ENCODE peak calls at places on chromosome 21, in nine cellular contexts. D is cardiac muscle cell, G is foreskin fibroblast, R is SK-N-MC, U is upper lobe of right lung, M is small intestine, W is fibroblast of pulmonary artery, Q is kidney epithelial cell, H is endothelial cell of umbilical vein. N is an unnamed sample.

GRCh38 chr21:45382698-45383000 is 22.3 kb upstream of the COL18A1 start:
- DNase-seq in Q (no peak), W (no peak), U (no peak), H (no peak), R (no peak), D (no peak), G (no peak), M (no peak), N (no peak)

GRCh38 chr21:34825101-34825500 is 156.3 kb downstream of the CLIC6 start:
- DNase-seq in G (no peak), U (no peak), Q (no peak), W (no peak), R (no peak), H (no peak), M (no peak), D (no peak), N (no peak)

GRCh38 chr21:40177979-40178378 is 310.7 kb downstream of the PCP4 start:
- DNase-seq in M (no peak), H (no peak), R (no peak), G (no peak), Q (no peak), D (no peak), U (no peak), W (no peak), N (no peak)

GRCh38 chr21:31514598-31514997 is 144.9 kb upstream of the SOD1 start:
- DNase-seq in H (no peak), Q (no peak), W (no peak), G (no peak), M (peak; percentile 5), U (no peak), D (peak; percentile 14), R (no peak), N (no peak)

GRCh38 chr21:37367758-37368535 is 1.4 kb downstream of the DYRK1A start:
- DNase-seq in R (no peak), M (peak; percentile 22), G (peak; percentile 66), D (peak; percentile 52), W (peak; percentile 46), Q (no peak), U (peak; percentile 79), H (peak; percentile 49), N (peak; percentile 60)

GRCh38 chr21:38511662-38512243 is 13.5 kb upstream of the ERG start:
- DNase-seq in D (no peak), W (no peak), M (no peak), G (no peak), R (no peak), H (no peak), U (no peak), Q (no peak), N (no peak)

GRCh38 chr21:46083271-46084040 is 14.5 kb upstream of the COL6A2 start:
- DNase-seq in H (no peak), M (no peak), D (no peak), G (peak; percentile 96), W (no peak), U (peak; percentile 60), R (no peak), Q (no peak), N (no peak)

GRCh38 chr21:24272527-24272938 is 1334.7 kb downstream of the MRPL39 start:
- DNase-seq in R (no peak), Q (no peak), U (no peak), D (no peak), M (no peak), H (no peak), W (no peak), G (no peak), N (no peak)

GRCh38 chr21:31203371-31204054 is 140.5 kb downstream of the TIAM1 start:
- DNase-seq in D (peak; percentile 40), U (no peak), G (peak; percentile 41), Q (no peak), H (no peak), M (no peak), R (no peak), W (peak; percentile 39), N (no peak)

GRCh38 chr21:38439957-38440356 is 58.3 kb downstream of the ERG start:
- DNase-seq in U (peak; percentile 62), R (no peak), G (no peak), M (no peak), Q (no peak), D (no peak), H (no peak), W (peak; percentile 20), N (no peak)

GRCh38 chr21:29130234-29130993 is at the start of gene MAP3K7CL:
- DNase-seq in Q (peak; percentile 99), U (no peak), M (no peak), G (peak; percentile 99), H (no peak), D (peak; percentile 98), R (no peak), W (peak; percentile 97), N (peak; percentile 23)

GRCh38 chr21:31500976-31501375 is 156.9 kb upstream of the TIAM1 start:
- DNase-seq in G (no peak), R (no peak), D (no peak), H (no peak), M (no peak), W (no peak), U (no peak), Q (no peak), N (no peak)

GRCh38 chr21:42513985-42514882 is 582 bp downstream of the SLC37A1 start:
- DNase-seq in M (peak; percentile 64), D (peak; percentile 25), H (peak; percentile 22), Q (no peak), G (peak; percentile 11), U (peak; percentile 86), R (no peak), W (no peak), N (peak; percentile 41)
- H3K4me3 ChIP-seq in M (peak overlapping the region; percentile 98), D (peak overlapping the region; percentile 79), H (peak overlapping the region; percentile 64), Q (peak overlapping the region; percentile 75), G (peak overlapping the region; percentile 57), U (peak overlapping the region; percentile 88), R (peak overlapping the region; percentile 94), W (peak overlapping the region; percentile 59), N (peak overlapping the region; percentile 89)

GRCh38 chr21:16285646-16286223 is 556.0 kb downstream of the USP25 start:
- DNase-seq in D (no peak), M (no peak), G (no peak), W (no peak), U (no peak), Q (no peak), H (no peak), R (no peak), N (no peak)
- H3K4me3 ChIP-seq in D (no peak overlapping the region), M (no peak overlapping the region), G (no peak overlapping the region), W (no peak overlapping the region), U (no peak overlapping the region), Q (no peak overlapping the region), H (no peak overlapping the region), R (no peak overlapping the region), N (no peak overlapping the region)

GRCh38 chr21:27146268-27146667 is 179.4 kb upstream of the ADAMTS5 start:
- DNase-seq in R (no peak), U (no peak), G (no peak), D (no peak), Q (no peak), W (no peak), H (no peak), M (no peak), N (no peak)

GRCh38 chr21:27154451-27155129 is 187.7 kb upstream of the ADAMTS5 start:
- DNase-seq in R (no peak), G (no peak), Q (no peak), W (peak; percentile 57), D (peak; percentile 80), U (no peak), H (no peak), M (no peak), N (no peak)

GRCh38 chr21:27145134-27145798 is 178.4 kb upstream of the ADAMTS5 start:
- DNase-seq in W (no peak), D (no peak), H (no peak), U (no peak), M (no peak), Q (no peak), R (no peak), G (no peak), N (no peak)

GRCh38 chr21:27152996-27153395 is 186.1 kb upstream of the ADAMTS5 start:
- DNase-seq in W (no peak), M (no peak), U (no peak), G (peak; percentile 15), Q (no peak), R (no peak), D (no peak), H (no peak), N (no peak)

GRCh38 chr21:27149034-27149433 is 182.1 kb upstream of the ADAMTS5 start:
- DNase-seq in M (no peak), Q (no peak), D (no peak), H (no peak), G (peak; percentile 75), R (no peak), W (peak; percentile 20), U (no peak), N (no peak)
- H3K4me3 ChIP-seq in M (no peak overlapping the region), Q (no peak overlapping the region), D (no peak overlapping the region), H (no peak overlapping the region), G (no peak overlapping the region), R (no peak overlapping the region), W (no peak overlapping the region), U (no peak overlapping the region), N (no peak overlapping the region)

DNA sequence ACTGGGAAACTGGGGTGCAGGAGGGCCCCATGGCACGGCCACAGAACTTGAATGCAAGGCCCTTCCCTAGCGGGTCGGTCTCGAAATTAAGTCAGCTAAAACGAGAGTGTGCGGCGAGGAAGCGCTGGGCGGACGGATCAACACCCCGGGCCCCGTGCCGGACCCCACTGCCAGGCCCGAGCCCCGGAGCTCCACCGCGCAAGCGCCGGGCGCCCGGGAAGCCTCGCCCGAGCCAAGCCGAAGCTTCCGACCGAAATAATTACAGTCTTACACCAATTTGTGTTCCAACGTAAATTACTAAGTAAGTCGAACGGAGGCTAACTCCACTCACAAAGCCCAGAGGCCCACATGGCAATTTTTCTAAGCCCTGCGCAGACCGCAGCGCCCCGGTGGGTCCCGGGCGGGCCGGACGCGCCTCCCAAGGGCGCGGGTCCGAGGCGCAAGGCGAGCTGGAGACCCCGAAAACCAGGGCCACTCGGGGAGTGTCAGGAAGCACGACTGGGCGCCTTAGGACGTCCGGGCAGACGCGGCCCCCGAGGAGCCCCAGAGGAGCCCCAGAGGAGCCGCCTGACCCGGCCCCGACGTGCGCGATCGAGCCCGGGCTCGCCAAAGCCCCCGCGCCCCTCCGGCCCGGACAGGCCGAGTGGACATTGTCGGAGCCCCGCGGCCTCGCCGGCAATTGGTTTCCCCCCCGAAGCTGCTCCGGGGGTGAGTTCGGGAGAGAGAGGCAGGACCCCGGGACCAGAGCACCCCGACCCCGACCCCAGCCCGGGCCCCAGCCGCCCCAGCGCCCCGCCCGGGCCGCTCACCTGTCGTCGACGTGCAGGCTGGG is 585 bp downstream of the RIPK4 start:
- DNase-seq in Q (no peak), W (no peak), U (no peak), D (peak; percentile 30), G (no peak), H (no peak), M (peak; percentile 49), R (no peak), N (no peak)
- H3K4me3 ChIP-seq in Q (peak overlapping the region; percentile 92), W (peak overlapping the region; percentile 47), U (peak overlapping the region; percentile 58), D (peak overlapping the region; percentile 46), G (peak overlapping the region; percentile 46), H (no peak overlapping the region), M (peak overlapping the region; percentile 92), R (peak overlapping the region; percentile 92), N (peak overlapping the region; percentile 41)

DNA sequence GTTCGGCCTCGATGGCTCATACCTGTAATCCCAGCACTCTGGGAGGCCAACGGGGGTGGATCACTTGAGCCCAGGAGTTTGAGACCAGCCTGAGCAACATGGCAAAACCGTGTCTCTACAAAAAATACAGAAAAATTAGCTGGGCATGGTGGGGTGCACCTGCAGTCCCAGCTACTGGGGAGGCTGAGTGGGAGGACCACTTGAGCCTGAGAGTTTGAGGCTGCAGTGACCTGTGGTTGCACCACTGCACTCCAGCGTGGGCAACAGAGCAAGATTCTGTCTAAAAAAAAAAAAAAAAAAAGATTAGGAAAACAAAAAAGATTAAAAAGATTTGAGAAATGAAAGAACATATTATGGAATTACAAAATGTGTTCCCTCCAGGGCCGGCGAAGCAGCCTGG is 18.4 kb upstream of the IFNAR2 start:
- DNase-seq in R (no peak), U (no peak), W (no peak), D (no peak), H (no peak), M (no peak), G (no peak), Q (no peak), N (no peak)
- H3K4me3 ChIP-seq in R (no peak overlapping the region), U (no peak overlapping the region), W (no peak overlapping the region), D (no peak overlapping the region), H (no peak overlapping the region), M (no peak overlapping the region), G (no peak overlapping the region), Q (no peak overlapping the region), N (no peak overlapping the region)